ENCODE peak calls at places on chromosomes 2 and 18, in nine cellular contexts. I is endothelial cell; N is coronary artery; X is stimulated activated CD4-positive, alpha-beta T cell treated with anti-CD3 and anti-CD28 coated beads, Interleukin-4, amount 100 ng/mL, for 4 hours; G is kidney tubule cell; Y is skeletal muscle cell; L is mesendoderm; S is activated naive CD8-positive, alpha-beta T cell treated with anti-CD3 and anti-CD28 coated beads, Interleukin-2, amount 50 U/mL, for 16 hours; K is hypothalamus. C is an unnamed sample.

GRCh38 chr2:1521878-1522495 is 108.7 kb downstream of the TPO start:
- DNase-seq in N (no peak), S (no peak), G (no peak), K (no peak), I (no peak), Y (no peak), L (no peak), X (no peak), C (no peak)

GRCh38 chr2:170180031-170180566 is 2.2 kb downstream of the MYO3B start:
- DNase-seq in S (no peak), I (no peak), L (no peak), Y (no peak), X (no peak), N (no peak), K (no peak), G (peak), C (peak)

GRCh38 chr2:196112408-196113039 is 43.9 kb upstream of the DNAH7 start:
- DNase-seq in L (peak), K (no peak), N (no peak), S (no peak), I (no peak), Y (peak), G (peak), X (no peak), C (peak)

GRCh38 chr18:47872426-47872825 is 58.0 kb downstream of the SMAD2 start:
- DNase-seq in G (no peak), K (no peak), X (no peak), N (no peak), Y (no peak), I (no peak), S (no peak), L (no peak), C (no peak)

GRCh38 chr18:76490701-76491171 is 4.3 kb downstream of the ZNF516 start:
- DNase-seq in L (peak), G (peak), I (no peak), S (peak), Y (no peak), X (no peak), N (no peak), K (peak), C (peak)

GRCh38 chr2:232129483-232129882 is 168.0 kb downstream of the DIS3L2 start:
- DNase-seq in I (no peak), X (no peak), Y (no peak), S (no peak), G (no peak), L (no peak), N (no peak), K (no peak), C (no peak)

GRCh38 chr2:33209976-33210375 is 263.2 kb downstream of the LTBP1 start:
- DNase-seq in S (no peak), K (no peak), I (no peak), X (no peak), Y (peak), N (no peak), L (no peak), G (peak), C (peak)

GRCh38 chr2:45497355-45497754 is 113.7 kb downstream of the SRBD1 start:
- DNase-seq in X (peak), G (no peak), K (no peak), I (no peak), S (peak), N (no peak), L (no peak), Y (no peak), C (no peak)

GRCh38 chr2:190947139-190947538 is 66.5 kb downstream of the GLS start:
- DNase-seq in N (no peak), G (peak), S (no peak), X (no peak), L (peak), K (no peak), I (no peak), Y (no peak), C (no peak)

GRCh38 chr2:238145851-238146250 is 7.4 kb downstream of the KLHL30 start:
- DNase-seq in N (no peak), I (no peak), G (peak), L (no peak), Y (no peak), X (no peak), S (no peak), K (no peak), C (no peak)

GRCh38 chr2:129895061-129895460 is 84.4 kb upstream of the RAB6C start:
- DNase-seq in G (no peak), X (no peak), I (no peak), N (peak), S (no peak), L (no peak), K (no peak), Y (no peak), C (no peak)

GRCh38 chr2:68764781-68765385 is 30.3 kb downstream of the ARHGAP25 start:
- DNase-seq in I (no peak), N (no peak), K (no peak), G (no peak), Y (no peak), S (no peak), L (no peak), X (no peak), C (no peak)

GRCh38 chr18:27198036-27198435 is 12.9 kb upstream of the CHST9 start:
- DNase-seq in L (no peak), N (no peak), K (no peak), G (no peak), Y (no peak), X (no peak), S (no peak), I (no peak), C (no peak)

GRCh38 chr18:32308493-32309120 is 118.8 kb downstream of the MEP1B start:
- DNase-seq in I (no peak), L (peak), N (no peak), X (no peak), Y (no peak), S (no peak), G (peak), K (no peak), C (peak)

GRCh38 chr2:198315791-198316190 is 511.4 kb downstream of the PLCL1 start:
- DNase-seq in S (no peak), Y (no peak), X (no peak), L (no peak), N (no peak), I (no peak), K (no peak), G (no peak), C (no peak)

GRCh38 chr2:170943041-170943440 is 14.0 kb downstream of the GORASP2 start:
- DNase-seq in Y (no peak), L (no peak), S (no peak), K (no peak), X (no peak), G (no peak), N (no peak), I (no peak), C (no peak)

GRCh38 chr2:159229476-159230144 is 56.9 kb downstream of the WDSUB1 start:
- DNase-seq in L (no peak), Y (no peak), I (no peak), X (no peak), K (no peak), S (no peak), G (no peak), N (no peak), C (no peak)

GRCh38 chr2:37630298-37630697 is 41.1 kb downstream of the CDC42EP3 start:
- DNase-seq in K (no peak), I (no peak), G (no peak), S (no peak), N (no peak), X (no peak), Y (no peak), L (no peak), C (no peak)

GRCh38 chr2:5798083-5798482 is 105.9 kb downstream of the SOX11 start:
- DNase-seq in S (no peak), K (no peak), Y (peak), I (no peak), G (peak), L (peak), N (no peak), X (no peak), C (no peak)

GRCh38 chr2:236998250-236998649 is 87.4 kb upstream of the COPS8 start:
- DNase-seq in S (no peak), K (no peak), Y (no peak), X (no peak), G (peak), N (no peak), L (no peak), I (no peak), C (peak)

GRCh38 chr18:37322497-37323035 is 243.0 kb downstream of the CELF4 start:
- DNase-seq in X (no peak), S (no peak), K (peak), Y (no peak), N (no peak), L (peak), I (peak), G (peak), C (peak)

GRCh38 chr2:46655551-46656436 is 176.4 kb downstream of the TMEM247 start:
- DNase-seq in S (no peak), Y (peak), K (no peak), I (peak), N (no peak), G (peak), X (no peak), L (no peak), C (peak)

GRCh38 chr2:191470306-191470705 is 207.6 kb upstream of the NABP1 start:
- DNase-seq in N (no peak), G (no peak), K (no peak), S (no peak), I (no peak), X (no peak), L (no peak), Y (no peak), C (no peak)

GRCh38 chr2:27049422-27050280 is 1.8 kb upstream of the AGBL5 start:
- DNase-seq in S (peak), L (no peak), I (peak), Y (no peak), X (peak), N (peak), K (no peak), G (peak), C (no peak)

GRCh38 chr18:34789768-34790344 is 79.8 kb downstream of the DTNA start:
- DNase-seq in N (no peak), Y (no peak), I (no peak), L (no peak), K (no peak), G (peak), S (no peak), X (no peak), C (peak)

GRCh38 chr18:23712445-23712844 is 23.2 kb downstream of the LAMA3 start:
- DNase-seq in S (no peak), Y (no peak), X (no peak), I (no peak), K (no peak), L (no peak), N (no peak), G (peak), C (peak)

GRCh38 chr2:175414872-175415487 is 233.5 kb upstream of the ATP5MC3 start:
- DNase-seq in S (no peak), Y (peak), G (peak), I (peak), X (peak), N (no peak), L (peak), K (peak), C (peak)

GRCh38 chr2:158049129-158049855 is 52.4 kb upstream of the UPP2 start:
- DNase-seq in G (no peak), Y (no peak), N (no peak), I (no peak), X (no peak), L (no peak), K (peak), S (no peak), C (no peak)

GRCh38 chr2:58798787-58799186 is 557.7 kb upstream of the FANCL start:
- DNase-seq in X (no peak), G (no peak), L (no peak), N (no peak), K (no peak), I (no peak), S (no peak), Y (no peak), C (no peak)

GRCh38 chr2:31940920-31941319 is 69.9 kb downstream of the MEMO1 start:
- DNase-seq in Y (no peak), X (no peak), S (no peak), K (no peak), I (no peak), G (no peak), L (no peak), N (no peak), C (peak)

C was measured in bronchial epithelial cell.